ENCODE peak calls at places on chromosomes 7 and 10, in four cellular contexts. F is lung, T is fibroblast of lung, L is endothelial cell of umbilical vein. G is an unnamed sample.

GRCh38 chr10:132257271-132257670 is 50.5 kb downstream of the STK32C start:
- DNase-seq in F (no peak), T (peak; percentile 13), L (no peak), G (peak; percentile 39)

GRCh38 chr10:126468876-126469643 is 80.8 kb upstream of the ADAM12 start:
- DNase-seq in F (no peak), T (peak; percentile 31), L (no peak), G (no peak)

GRCh38 chr10:97771055-97771811 is 566 bp downstream of the SFRP5 start:
- DNase-seq in F (no peak), T (peak; percentile 9), L (peak; percentile 20), G (peak; percentile 49)

GRCh38 chr10:28986856-28987255 is 302.0 kb upstream of the LYZL1 start:
- DNase-seq in F (no peak), T (no peak), L (no peak), G (no peak)

GRCh38 chr7:143391462-143392404 is 10.6 kb downstream of the ZYX start:
- DNase-seq in F (no peak), T (peak; percentile 90), L (peak; percentile 84), G (peak; percentile 61)

GRCh38 chr7:71868797-71869196 is 543.3 kb downstream of the CALN1 start:
- DNase-seq in F (no peak), T (peak; percentile 49), L (no peak), G (no peak)

GRCh38 chr10:127338391-127339108 is 142.2 kb upstream of the INSYN2A start:
- DNase-seq in F (no peak), T (peak; percentile 10), L (no peak), G (peak; percentile 67)

GRCh38 chr10:103181244-103181643 is 11.8 kb downstream of the NT5C2 start:
- DNase-seq in F (no peak), T (no peak), L (peak; percentile 91), G (no peak)

GRCh38 chr7:45922810-45923209 is 1.7 kb upstream of the IGFBP3 start:
- DNase-seq in F (no peak), T (peak; percentile 33), L (peak; percentile 47), G (peak; percentile 28)

GRCh38 chr10:97011397-97011796 is 174.4 kb downstream of the SLIT1 start:
- DNase-seq in F (no peak), T (no peak), L (no peak), G (no peak)

GRCh38 chr10:72834183-72834825 is 59.2 kb upstream of the OIT3 start:
- DNase-seq in F (peak; percentile 40), T (peak; percentile 84), L (peak; percentile 80), G (peak; percentile 89)

GRCh38 chr10:13529714-13529973 is 830 bp upstream of the BEND7 start:
- DNase-seq in F (no peak), T (no peak), L (no peak), G (no peak)

GRCh38 chr10:16698457-16698856 is 118.8 kb downstream of the RSU1 start:
- DNase-seq in F (no peak), T (no peak), L (no peak), G (no peak)

GRCh38 chr10:75283150-75284096 is 47.7 kb upstream of the COMTD1 start:
- DNase-seq in F (no peak), T (peak; percentile 80), L (no peak), G (peak; percentile 70)

GRCh38 chr7:68787586-68787985 is 810.7 kb upstream of the AUTS2 start:
- DNase-seq in F (no peak), T (no peak), L (no peak), G (no peak)

GRCh38 chr7:103851357-103851756 is 138.1 kb downstream of the RELN start:
- DNase-seq in F (no peak), T (peak; percentile 21), L (peak; percentile 7), G (peak; percentile 1)

GRCh38 chr10:14306201-14306600 is 24.5 kb downstream of the FRMD4A start:
- DNase-seq in F (no peak), T (no peak), L (no peak), G (no peak)

GRCh38 chr7:29647020-29647654 is 83.5 kb downstream of the PRR15 start:
- DNase-seq in F (no peak), T (no peak), L (no peak), G (no peak)

GRCh38 chr10:126433351-126433750 is 45.1 kb upstream of the ADAM12 start:
- DNase-seq in F (no peak), T (no peak), L (no peak), G (no peak)

DNA sequence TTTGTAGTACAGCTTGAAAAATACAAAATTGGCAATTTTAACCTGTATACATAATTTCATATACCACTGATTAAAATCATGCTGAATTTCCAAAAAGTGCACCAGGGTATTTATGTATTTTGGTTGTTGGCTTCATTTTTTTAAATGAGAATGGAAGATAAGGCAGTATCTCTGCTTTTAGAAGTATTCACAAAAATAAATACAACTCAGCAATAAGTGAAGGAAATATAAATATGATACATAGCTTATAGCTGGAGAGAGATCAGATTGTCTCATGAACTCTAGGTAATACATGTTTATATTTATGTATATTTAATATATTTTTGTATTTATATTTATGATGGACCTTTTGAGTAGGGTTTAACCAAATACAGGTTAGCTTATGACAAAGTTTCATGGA is 81.0 kb downstream of the KMT2E start:
- DNase-seq in F (no peak), T (no peak), L (no peak), G (no peak)
- H3K36me3 ChIP-seq in F (peaks cover 11% of the 10 kb centered on the region), T (no peaks in the 10 kb centered on the region), L (peaks cover 9% of the 10 kb centered on the region), G (peaks cover 72% of the 10 kb centered on the region)

DNA sequence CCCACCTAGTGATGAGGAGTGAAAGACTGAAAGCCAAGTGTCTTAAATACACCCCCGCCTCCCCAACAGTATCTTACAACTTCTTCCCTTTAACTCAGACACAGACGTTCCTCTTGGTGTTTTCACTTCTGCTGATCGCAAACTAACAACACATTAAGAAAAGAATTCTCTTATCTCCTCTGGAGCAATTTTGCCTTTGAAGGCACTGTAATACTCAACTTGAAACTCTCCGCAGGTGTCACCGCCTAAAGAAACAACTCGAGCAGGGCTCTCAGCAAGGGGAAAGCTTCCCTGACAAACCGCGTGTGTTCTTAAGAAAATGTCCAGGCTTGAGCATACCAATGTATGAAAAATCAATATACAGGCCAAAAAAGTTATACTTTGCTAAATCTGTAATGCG is 445 bp downstream of the SEMA3C start:
- DNase-seq in F (no peak), T (no peak), L (no peak), G (peak; percentile 63)
- H3K4me3 ChIP-seq in F (peak overlapping the region; percentile 38), T (peak overlapping the region; percentile 96), L (peak overlapping the region; percentile 69), G (peak overlapping the region; percentile 98)

DNA sequence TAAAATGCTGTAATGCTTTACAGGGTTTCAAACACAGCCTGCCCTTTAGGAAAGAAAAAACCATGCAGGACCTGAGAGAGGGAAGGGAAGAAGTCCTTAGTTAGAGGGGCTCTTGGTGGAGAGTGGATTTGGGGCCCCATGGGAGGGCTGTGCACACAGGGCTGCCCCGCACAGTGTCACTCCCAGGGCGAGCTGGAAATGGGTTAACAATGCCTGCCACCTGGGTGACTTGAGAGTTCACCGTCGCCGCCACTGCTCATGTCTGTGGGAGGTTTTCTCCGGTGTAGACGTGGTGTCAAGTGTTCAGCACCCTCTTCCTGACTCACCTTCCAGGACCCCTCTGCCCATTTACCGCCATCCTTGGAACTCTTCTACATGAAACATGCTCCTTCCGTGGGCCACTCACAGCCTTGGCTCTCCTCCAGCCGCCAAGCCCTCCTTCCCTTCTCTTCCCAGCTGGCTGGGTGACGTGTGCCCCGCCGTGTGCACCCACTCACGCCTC is 686.4 kb downstream of the SDK1 start:
- DNase-seq in F (no peak), T (no peak), L (no peak), G (no peak)
- H3K36me3 ChIP-seq in F (no peaks in the 10 kb centered on the region), T (no peaks in the 10 kb centered on the region), L (no peaks in the 10 kb centered on the region), G (no peaks in the 10 kb centered on the region)

GRCh38 chr10:42615419-42615818 is 23.0 kb downstream of the ZNF33B start:
- DNase-seq in F (no peak), T (peak; percentile 16), L (no peak), G (no peak)

DNA sequence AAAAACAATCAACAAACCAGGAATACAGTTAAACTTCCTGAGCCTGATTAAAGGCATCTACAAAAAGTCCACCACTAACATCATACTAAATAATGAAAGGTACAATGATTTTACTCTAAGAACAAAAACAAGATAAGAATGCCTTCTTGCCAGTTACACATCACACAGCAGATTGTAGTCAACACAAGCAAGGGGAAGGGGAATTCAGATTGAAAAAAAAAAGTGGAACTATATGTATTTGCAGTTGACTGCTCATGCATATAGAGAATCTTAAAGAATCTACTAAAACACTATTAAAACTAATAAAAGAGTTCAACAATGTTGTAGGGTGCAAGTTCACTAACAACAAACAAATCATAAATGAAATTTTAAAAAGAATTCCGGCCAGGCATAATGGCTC is 28.5 kb downstream of the ZNF33B start:
- DNase-seq in F (no peak), T (no peak), L (no peak), G (no peak)
- H3K4me3 ChIP-seq in F (no peak overlapping the region), T (no peak overlapping the region), L (no peak overlapping the region), G (no peak overlapping the region)

DNA sequence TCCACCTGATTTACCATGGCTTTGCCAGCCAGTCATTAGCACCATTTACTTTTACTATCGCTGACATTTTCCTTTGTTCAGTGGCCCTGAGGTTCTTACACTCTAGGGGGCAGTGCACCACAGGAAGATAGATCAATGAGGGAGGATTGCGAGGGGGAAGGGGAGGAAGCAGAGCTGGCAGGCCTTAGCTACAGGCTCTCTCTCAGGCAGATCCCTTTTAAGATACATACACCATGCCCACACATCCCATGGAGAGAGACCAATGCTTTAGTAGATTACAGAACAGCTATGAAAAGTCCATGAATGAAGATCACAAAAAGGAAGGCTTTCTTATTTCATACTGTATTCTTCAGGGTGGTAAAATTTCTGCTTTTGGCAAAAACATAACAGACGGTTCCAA is 47.4 kb downstream of the DENND11 start:
- DNase-seq in F (no peak), T (peak; percentile 78), L (peak; percentile 94), G (peak; percentile 74)
- H3K36me3 ChIP-seq in F (peaks cover 13% of the 10 kb centered on the region), T (no peaks in the 10 kb centered on the region), L (peaks cover 12% of the 10 kb centered on the region), G (peaks cover 21% of the 10 kb centered on the region)

DNA sequence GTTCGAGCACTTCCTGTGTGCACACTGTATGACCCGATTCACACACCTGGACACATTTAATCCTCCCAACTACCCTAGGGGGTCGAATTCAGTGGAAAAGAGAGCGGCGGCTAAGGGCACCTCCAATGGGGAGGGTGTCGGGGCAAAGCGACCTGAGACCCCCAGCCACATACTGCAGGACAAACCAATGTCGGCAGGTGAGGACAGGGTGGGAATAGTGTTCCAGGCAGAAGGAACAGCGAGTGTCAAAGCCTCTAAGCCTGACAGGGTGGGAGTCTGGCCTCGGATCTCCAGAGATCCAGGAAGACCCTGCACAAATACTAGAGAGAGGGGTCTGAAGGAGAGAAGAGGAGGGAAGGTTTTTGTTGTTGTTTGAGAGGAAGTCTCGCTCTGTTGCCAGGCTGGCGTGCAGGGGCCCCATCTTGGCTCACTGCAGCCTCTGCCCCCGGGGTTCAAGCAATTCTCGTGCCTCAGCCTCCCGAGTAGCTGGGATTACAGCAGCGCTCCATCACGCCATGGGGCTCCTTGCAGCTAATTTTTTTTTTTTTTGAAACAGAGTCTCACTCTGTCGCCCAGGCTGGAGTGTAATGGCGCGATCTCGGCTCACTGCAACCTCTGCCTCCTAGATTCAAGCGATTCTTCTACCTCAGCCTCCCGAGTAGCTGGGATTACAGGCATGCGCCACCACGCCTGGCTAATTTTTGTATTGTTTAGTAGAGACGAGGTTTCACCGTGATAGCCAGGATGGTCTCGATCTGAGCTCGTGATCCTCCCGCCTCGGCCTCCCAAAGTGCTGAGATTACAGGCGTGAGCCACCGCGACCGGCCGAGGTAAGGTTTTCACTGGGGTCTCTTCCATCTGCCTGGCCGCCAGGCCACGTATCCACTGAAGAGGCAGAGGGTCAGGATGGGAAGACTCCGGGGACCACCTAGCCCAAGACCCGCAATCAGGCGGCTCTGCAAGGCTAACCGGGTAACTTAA is 1.2 kb upstream of the ARPC1B start:
- DNase-seq in F (no peak), T (no peak), L (no peak), G (no peak)
- H3K4me3 ChIP-seq in F (no peak overlapping the region), T (no peak overlapping the region), L (no peak overlapping the region), G (peak overlapping the region; percentile 85)

GRCh38 chr7:70634071-70634470 is 497.9 kb upstream of the GALNT17 start:
- DNase-seq in F (no peak), T (no peak), L (no peak), G (no peak)
- H3K36me3 ChIP-seq in F (no peaks in the 10 kb centered on the region), T (no peaks in the 10 kb centered on the region), L (no peaks in the 10 kb centered on the region), G (no peaks in the 10 kb centered on the region)

G was measured in adipocyte.